ENCODE peak calls at places on chromosomes 11 and 22, in six cellular contexts. D is cardiac muscle cell; C is activated T-cell treated with anti-CD3 and anti-CD28 coated beads for 1 hour; S is activated CD4-positive, alpha-beta T cell treated with anti-CD3 and anti-CD28 coated beads, Interleukin-2, amount 10 ng/mL, durations not matched to agents 7 days and 5 days; V is AG08395; F is sciatic nerve. Y is an unnamed sample.

GRCh38 chr22:20001082-20001638 is 15.5 kb downstream of the ARVCF start:
- DNase-seq in D (no peak), C (no peak), S (no peak), V (no peak), F (no peak), Y (no peak)

GRCh38 chr11:134554861-134555260 is 142.8 kb upstream of the B3GAT1 start:
- DNase-seq in D (no peak), C (no peak), S (no peak), V (no peak), F (peak), Y (peak)

GRCh38 chr22:35604671-35605457 is 12.3 kb downstream of the MB start:
- DNase-seq in D (no peak), C (no peak), S (no peak), V (no peak), F (no peak), Y (no peak)

GRCh38 chr11:98772799-98773198 is 247.9 kb upstream of the CNTN5 start:
- DNase-seq in D (no peak), C (no peak), S (no peak), V (no peak), F (no peak), Y (no peak)

GRCh38 chr11:10612217-10612862 is 43.9 kb upstream of the LYVE1 start:
- DNase-seq in D (no peak), C (no peak), S (no peak), V (no peak), F (no peak), Y (no peak)

GRCh38 chr22:32534252-32535215 is 59.9 kb downstream of the FBXO7 start:
- DNase-seq in D (no peak), C (no peak), S (no peak), V (no peak), F (peak), Y (no peak)

GRCh38 chr11:92687724-92688123 is 281.7 kb upstream of the MTNR1B start:
- DNase-seq in D (no peak), C (no peak), S (no peak), V (no peak), F (no peak), Y (no peak)

GRCh38 chr22:16974298-16975084 is 33.5 kb downstream of the GAB4 start:
- DNase-seq in D (no peak), C (no peak), S (no peak), V (no peak), F (no peak), Y (no peak)

GRCh38 chr22:29606320-29606719 is 2.9 kb downstream of the NF2 start:
- DNase-seq in D (no peak), C (no peak), S (no peak), V (no peak), F (no peak), Y (no peak)

GRCh38 chr11:1647901-1648721 is 18.5 kb downstream of the KRTAP5-5 start:
- DNase-seq in D (no peak), C (no peak), S (no peak), V (no peak), F (no peak), Y (no peak)

GRCh38 chr11:60925685-60926267 is 1.5 kb downstream of the TMEM132A start:
- DNase-seq in D (no peak), C (no peak), S (no peak), V (no peak), F (no peak), Y (no peak)

GRCh38 chr22:29313126-29314071 is 2.1 kb downstream of the RASL10A start:
- DNase-seq in D (no peak), C (no peak), S (no peak), V (peak), F (peak), Y (peak)

GRCh38 chr11:119175493-119176077 is 7.1 kb downstream of the NLRX1 start:
- DNase-seq in D (no peak), C (no peak), S (no peak), V (peak), F (no peak), Y (no peak)

GRCh38 chr22:39463931-39464390 is 7.1 kb downstream of the MGAT3 start:
- DNase-seq in D (no peak), C (no peak), S (no peak), V (peak), F (no peak), Y (no peak)

GRCh38 chr22:33028191-33028700 is 29.9 kb downstream of the SYN3 start:
- DNase-seq in D (no peak), C (no peak), S (no peak), V (no peak), F (no peak), Y (no peak)

GRCh38 chr11:46414466-46414796 is 22.9 kb upstream of the CHRM4 start:
- DNase-seq in D (no peak), C (no peak), S (no peak), V (no peak), F (no peak), Y (no peak)

GRCh38 chr11:971731-972365 is 46.2 kb downstream of the AP2A2 start:
- DNase-seq in D (no peak), C (no peak), S (no peak), V (no peak), F (no peak), Y (no peak)

GRCh38 chr22:30240541-30241417 is 5.8 kb downstream of the LIF start:
- DNase-seq in D (no peak), C (no peak), S (no peak), V (no peak), F (no peak), Y (no peak)

GRCh38 chr11:93099811-93100210 is 98.0 kb downstream of the SLC36A4 start:
- DNase-seq in D (no peak), C (no peak), S (no peak), V (peak), F (no peak), Y (no peak)

GRCh38 chr11:96219981-96220623 is 122.9 kb downstream of the MAML2 start:
- DNase-seq in D (no peak), C (no peak), S (no peak), V (peak), F (no peak), Y (no peak)

GRCh38 chr11:111639226-111639925 is 37.1 kb downstream of the SIK2 start:
- DNase-seq in D (no peak), C (no peak), S (no peak), V (no peak), F (no peak), Y (no peak)

GRCh38 chr22:48359613-48359965 is 1468.1 kb downstream of the BRD1 start:
- DNase-seq in D (no peak), C (no peak), S (no peak), V (no peak), F (no peak), Y (no peak)

GRCh38 chr11:110463153-110463552 is 33.4 kb downstream of the FDX1 start:
- DNase-seq in D (peak), C (no peak), S (peak), V (peak), F (peak), Y (no peak)

GRCh38 chr11:118882489-118882888 is 1.2 kb upstream of the CXCR5 start:
- DNase-seq in D (no peak), C (no peak), S (no peak), V (no peak), F (no peak), Y (no peak)

GRCh38 chr11:110968348-110969062 is 256.3 kb upstream of the ARHGAP20 start:
- DNase-seq in D (no peak), C (no peak), S (no peak), V (no peak), F (no peak), Y (no peak)

GRCh38 chr11:86418929-86419328 is 44.2 kb downstream of the CCDC81 start:
- DNase-seq in D (no peak), C (no peak), S (no peak), V (no peak), F (no peak), Y (no peak)

GRCh38 chr11:45518853-45519545 is 146.4 kb downstream of the CHST1 start:
- DNase-seq in D (no peak), C (no peak), S (no peak), V (no peak), F (no peak), Y (peak)